ENCODE peak calls at places on chromosomes 11 and 22, in four cellular contexts. Z is H1, O is GM12878, N is K562. L is an unnamed sample.

GRCh38 chr11:61307354-61307753 is 12.2 kb upstream of the VWCE start:
- DNase-seq in O (no peak), Z (no peak), N (no peak), L (no peak)

GRCh38 chr11:94553938-94554337 is 10.2 kb downstream of the FUT4 start:
- DNase-seq in Z (no peak), O (no peak), N (peak; percentile 51), L (no peak)

GRCh38 chr22:49884503-49885260 is 31.0 kb downstream of the ZBED4 start:
- DNase-seq in Z (no peak), O (no peak), N (no peak), L (no peak)

GRCh38 chr22:42277988-42278776 is 7.7 kb upstream of the TCF20 start:
- DNase-seq in O (no peak), N (no peak), Z (no peak), L (no peak)

GRCh38 chr11:60831501-60832079 is 10.3 kb upstream of the CCDC86 start:
- DNase-seq in Z (no peak), N (no peak), O (no peak), L (no peak)

GRCh38 chr11:1484716-1485503 is 1.7 kb downstream of the MOB2 start:
- DNase-seq in Z (no peak), N (no peak), O (no peak), L (no peak)

GRCh38 chr11:130585545-130585944 is 137.1 kb downstream of the ADAMTS15 start:
- DNase-seq in N (no peak), O (no peak), Z (no peak), L (no peak)

GRCh38 chr11:34869425-34869824 is 46.8 kb downstream of the APIP start:
- DNase-seq in Z (peak; percentile 51), N (peak; percentile 35), O (no peak), L (peak; percentile 18)

GRCh38 chr22:30290679-30291333 is 1.5 kb upstream of the CASTOR1 start:
- DNase-seq in Z (no peak), N (no peak), O (no peak), L (peak; percentile 63)

GRCh38 chr22:46056169-46057041 is 79.4 kb upstream of the WNT7B start:
- DNase-seq in Z (no peak), O (no peak), N (no peak), L (no peak)
- TF ChIP-seq HDAC6 in Z (no peak), O (no peak), N (no peak), L (no peak)

GRCh38 chr11:8731647-8732188 is 49.1 kb downstream of the RPL27A start:
- DNase-seq in O (peak; percentile 48), N (no peak), Z (no peak), L (no peak)
- H3K4me1 ChIP-seq in O (peaks cover 15% of the 10 kb centered on the region), N (peaks cover 7% of the 10 kb centered on the region), Z (peaks cover 3% of the 10 kb centered on the region), L (peaks cover 22% of the 10 kb centered on the region)

DNA sequence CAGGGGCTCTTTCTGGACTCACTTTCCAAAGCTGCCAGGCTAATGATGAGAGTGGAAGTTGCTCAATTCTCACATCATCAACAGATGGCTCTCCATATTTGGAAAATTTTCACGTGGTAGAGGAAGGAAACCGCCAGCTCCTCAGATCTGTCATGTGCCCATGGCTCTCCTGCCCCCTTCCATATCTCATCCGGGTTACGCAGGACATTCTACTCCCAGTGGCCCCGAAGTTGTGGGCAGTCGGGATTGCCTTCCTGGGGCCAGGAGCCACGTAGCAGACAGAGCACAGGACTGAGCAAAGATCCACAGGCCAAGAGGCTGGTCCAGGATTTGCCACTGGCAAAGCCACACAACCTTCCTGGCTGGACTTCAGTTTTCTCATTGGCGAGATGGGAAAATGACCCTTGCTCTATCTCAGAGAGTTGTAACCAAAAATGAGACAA is 38.8 kb downstream of the RPUSD4 start:
- DNase-seq in O (no peak), N (no peak), Z (no peak), L (no peak)
- TF ChIP-seq HDAC6 in O (no peak), N (no peak), Z (no peak), L (no peak)

GRCh38 chr11:92050305-92050704 is 174.3 kb upstream of the FAT3 start:
- DNase-seq in Z (no peak), O (no peak), N (no peak), L (no peak)
- H3K4me1 ChIP-seq in Z (no peaks in the 10 kb centered on the region), O (no peaks in the 10 kb centered on the region), N (no peaks in the 10 kb centered on the region), L (no peaks in the 10 kb centered on the region)

DNA sequence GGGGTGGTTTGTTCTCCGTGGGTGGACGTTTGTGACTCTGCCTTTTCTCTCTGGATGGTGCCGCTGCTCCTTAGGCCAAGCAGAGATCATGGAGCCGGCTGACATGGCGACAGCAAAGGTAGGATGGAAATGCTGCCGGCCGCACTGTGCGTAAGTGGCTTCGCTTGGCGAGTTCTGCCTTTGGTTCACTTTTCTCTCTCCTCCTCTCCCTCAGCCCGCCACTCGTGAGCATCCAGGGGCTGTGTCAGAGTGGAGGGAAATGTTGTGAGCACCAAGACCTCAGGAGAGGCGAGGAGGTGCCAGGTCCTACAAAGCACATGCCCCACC is 80.5 kb downstream of the GRAMD1B start:
- DNase-seq in N (no peak), Z (no peak), O (no peak), L (no peak)
- TF ChIP-seq HDAC6 in N (no peak), Z (no peak), O (no peak), L (no peak)

GRCh38 chr11:73972187-73972586 is 10.5 kb downstream of the UCP2 start:
- DNase-seq in N (peak; percentile 21), Z (no peak), O (no peak), L (no peak)
- H3K4me1 ChIP-seq in N (peaks cover 12% of the 10 kb centered on the region), Z (no peaks in the 10 kb centered on the region), O (peaks cover 9% of the 10 kb centered on the region), L (peaks cover 4% of the 10 kb centered on the region)

DNA sequence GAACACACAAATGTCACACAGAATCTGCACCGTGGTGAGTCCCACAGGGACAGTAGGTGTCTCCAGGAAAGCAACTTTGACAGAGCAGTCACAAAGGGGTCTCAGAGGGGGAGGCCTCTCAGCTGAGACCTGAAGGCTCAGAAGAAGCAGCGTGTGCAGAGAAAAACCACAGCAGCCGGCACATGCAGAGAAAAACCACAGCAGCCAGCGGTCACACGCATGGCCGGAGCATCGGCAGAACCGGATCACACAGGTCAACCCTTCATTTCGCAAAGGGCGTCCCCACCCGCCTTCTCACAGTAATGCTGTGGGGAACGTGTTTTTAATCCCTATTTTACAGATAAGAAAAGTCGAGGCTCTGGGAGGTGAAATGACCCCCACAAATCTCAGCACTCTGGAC is 101.6 kb upstream of the PRR5 start:
- DNase-seq in Z (no peak), O (no peak), N (no peak), L (no peak)
- TF ChIP-seq HDAC6 in Z (no peak), O (no peak), N (no peak), L (no peak)

GRCh38 chr11:33443684-33444083 is 186.5 kb downstream of the HIPK3 start:
- DNase-seq in O (no peak), Z (no peak), N (no peak), L (no peak)
- H3K4me1 ChIP-seq in O (no peaks in the 10 kb centered on the region), Z (no peaks in the 10 kb centered on the region), N (no peaks in the 10 kb centered on the region), L (peaks cover 21% of the 10 kb centered on the region)

DNA sequence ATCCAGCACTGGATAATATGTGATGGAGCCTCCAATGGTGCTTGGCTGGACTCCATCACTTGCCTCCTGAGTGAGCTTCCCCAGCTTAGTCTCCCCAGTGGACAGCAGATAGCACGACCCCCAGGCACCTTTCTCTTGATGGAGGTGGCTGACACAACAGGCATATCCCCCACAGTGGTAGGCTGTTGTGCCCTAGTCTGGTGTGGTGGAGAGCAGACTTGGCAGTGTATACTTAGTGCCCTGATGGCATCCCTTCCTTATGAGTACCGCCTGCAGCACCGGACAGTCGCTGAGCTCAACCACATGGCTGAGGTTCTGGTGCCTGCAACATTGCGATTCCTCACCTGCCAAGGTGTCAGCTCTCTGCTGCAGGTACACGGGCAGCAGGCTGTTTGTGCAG is 50.1 kb downstream of the DNHD1 start:
- DNase-seq in O (no peak), N (no peak), Z (no peak), L (no peak)
- TF ChIP-seq HDAC6 in O (no peak), N (no peak), Z (no peak), L (no peak)